ENCODE peak calls at places on chromosomes 13 and 19, in seven cellular contexts. O is Panc1, G is heart right ventricle, M is ascending aorta, P is thoracic aorta, D is suprapubic skin, Z is upper lobe of right lung. L is an unnamed sample.

GRCh38 chr13:113211774-113212173 is 2.4 kb downstream of the CUL4A start:
- DNase-seq in Z (no peak), P (no peak), M (no peak), G (no peak), O (no peak), D (no peak), L (no peak)

GRCh38 chr13:25469179-25469545 is 97.4 kb downstream of the ATP8A2 start:
- DNase-seq in Z (no peak), P (no peak), O (no peak), D (no peak), G (no peak), M (no peak), L (no peak)

GRCh38 chr13:110944121-110944967 is 29.5 kb upstream of the ANKRD10 start:
- DNase-seq in O (peak; percentile 38), D (no peak), Z (no peak), M (no peak), G (peak; percentile 33), P (no peak), L (peak; percentile 26)

GRCh38 chr13:50080856-50081105 is 65.5 kb downstream of the KCNRG start:
- DNase-seq in G (no peak), O (no peak), P (no peak), Z (no peak), D (no peak), M (no peak), L (no peak)

GRCh38 chr13:104648291-104648690 is 1582.1 kb upstream of the SLC10A2 start:
- DNase-seq in D (no peak), Z (no peak), M (no peak), G (no peak), O (no peak), P (no peak), L (no peak)

GRCh38 chr19:15684828-15685227 is 11.9 kb downstream of the CYP4F12 start:
- DNase-seq in M (no peak), G (no peak), D (no peak), Z (no peak), O (no peak), P (no peak), L (no peak)

GRCh38 chr13:93450226-93450625 is 223.6 kb downstream of the GPC6 start:
- DNase-seq in O (no peak), G (no peak), Z (no peak), M (no peak), D (no peak), P (no peak), L (peak; percentile 14)

GRCh38 chr19:51122112-51122981 is 2.4 kb upstream of the SIGLEC9 start:
- DNase-seq in P (no peak), D (no peak), O (no peak), G (no peak), Z (no peak), M (no peak), L (no peak)

GRCh38 chr19:43754562-43755255 is at the start of gene SMG9:
- DNase-seq in O (peak; percentile 76), D (peak; percentile 98), P (peak; percentile 83), G (peak; percentile 98), M (peak; percentile 87), Z (peak; percentile 100), L (peak; percentile 77)

GRCh38 chr19:12482505-12482886 is 2.1 kb downstream of the ZNF709 start:
- DNase-seq in G (no peak), Z (no peak), M (no peak), O (no peak), D (no peak), P (no peak), L (no peak)

GRCh38 chr13:86692291-86692690 is 893.1 kb upstream of the SLITRK6 start:
- DNase-seq in P (no peak), M (no peak), G (no peak), Z (no peak), O (no peak), D (no peak), L (no peak)

GRCh38 chr13:110218601-110219201 is 88.3 kb downstream of the COL4A1 start:
- DNase-seq in G (no peak), P (no peak), O (no peak), Z (no peak), D (no peak), M (no peak), L (no peak)

GRCh38 chr13:73261739-73262216 is 203.0 kb downstream of the KLF5 start:
- DNase-seq in G (no peak), P (no peak), M (no peak), O (no peak), Z (no peak), D (no peak), L (no peak)

GRCh38 chr13:80339841-80340642 is 884 bp downstream of the SPRY2 start:
- DNase-seq in D (peak; percentile 82), P (no peak), O (no peak), M (no peak), Z (peak; percentile 79), G (peak; percentile 56), L (no peak)

GRCh38 chr19:34260771-34261173 is 6.4 kb downstream of the GARRE1 start:
- DNase-seq in M (no peak), O (no peak), Z (no peak), G (no peak), P (no peak), D (no peak), L (no peak)

GRCh38 chr13:80083516-80084085 is 257.3 kb downstream of the SPRY2 start:
- DNase-seq in M (no peak), Z (no peak), G (no peak), P (no peak), O (no peak), D (no peak), L (no peak)

GRCh38 chr13:24050292-24050711 is 110.2 kb upstream of the SPATA13 start:
- DNase-seq in P (no peak), O (no peak), D (no peak), Z (peak; percentile 75), M (no peak), G (no peak), L (no peak)

GRCh38 chr19:45779231-45780145 is 2.8 kb downstream of the DMPK start:
- DNase-seq in P (peak; percentile 70), O (no peak), Z (peak; percentile 94), D (peak; percentile 95), M (no peak), G (peak; percentile 76), L (no peak)

GRCh38 chr13:97125051-97125809 is 96.9 kb upstream of the MBNL2 start:
- DNase-seq in D (peak; percentile 85), P (no peak), G (no peak), O (no peak), M (no peak), Z (no peak), L (peak; percentile 56)

GRCh38 chr13:91946498-91947070 is 548.2 kb downstream of the GPC5 start:
- DNase-seq in G (no peak), O (peak; percentile 5), Z (no peak), P (no peak), D (no peak), M (no peak), L (peak; percentile 1)

GRCh38 chr19:55626350-55626749 is 2.0 kb upstream of the ZNF784 start:
- DNase-seq in D (no peak), Z (no peak), G (no peak), P (no peak), M (no peak), O (no peak), L (no peak)

GRCh38 chr13:83355042-83355441 is 527.2 kb downstream of the SLITRK1 start:
- DNase-seq in G (no peak), O (no peak), P (no peak), M (no peak), D (no peak), Z (no peak), L (no peak)

GRCh38 chr13:68099616-68100015 is 869.5 kb upstream of the PCDH9 start:
- DNase-seq in G (no peak), P (no peak), O (peak; percentile 10), D (no peak), M (no peak), Z (no peak), L (peak; percentile 48)

GRCh38 chr13:52411629-52412028 is 5.7 kb upstream of the THSD1 start:
- DNase-seq in D (no peak), Z (no peak), G (no peak), O (no peak), P (no peak), M (no peak), L (peak; percentile 78)

GRCh38 chr13:80972857-80973478 is 632.0 kb upstream of the SPRY2 start:
- DNase-seq in G (no peak), P (no peak), M (no peak), Z (no peak), D (no peak), O (no peak), L (no peak)

GRCh38 chr13:84821261-84821660 is 939.0 kb upstream of the SLITRK1 start:
- DNase-seq in M (no peak), P (no peak), G (no peak), O (no peak), D (no peak), Z (no peak), L (no peak)

GRCh38 chr19:41886761-41887710 is 4.1 kb downstream of the ARHGEF1 start:
- DNase-seq in O (no peak), M (no peak), Z (no peak), P (no peak), G (no peak), D (no peak), L (no peak)

GRCh38 chr13:28531195-28531955 is 36.4 kb upstream of the FLT1 start:
- DNase-seq in D (no peak), P (no peak), Z (peak; percentile 70), M (no peak), O (no peak), G (peak; percentile 80), L (no peak)
- H3K4me3 ChIP-seq in D (peak overlapping the region; percentile 54), P (peak overlapping the region; percentile 69), Z (peak overlapping the region; percentile 46), M (peak overlapping the region; percentile 59), O (peak overlapping the region; percentile 45), G (peak overlapping the region; percentile 43), L (peak overlapping the region; percentile 7)

DNA sequence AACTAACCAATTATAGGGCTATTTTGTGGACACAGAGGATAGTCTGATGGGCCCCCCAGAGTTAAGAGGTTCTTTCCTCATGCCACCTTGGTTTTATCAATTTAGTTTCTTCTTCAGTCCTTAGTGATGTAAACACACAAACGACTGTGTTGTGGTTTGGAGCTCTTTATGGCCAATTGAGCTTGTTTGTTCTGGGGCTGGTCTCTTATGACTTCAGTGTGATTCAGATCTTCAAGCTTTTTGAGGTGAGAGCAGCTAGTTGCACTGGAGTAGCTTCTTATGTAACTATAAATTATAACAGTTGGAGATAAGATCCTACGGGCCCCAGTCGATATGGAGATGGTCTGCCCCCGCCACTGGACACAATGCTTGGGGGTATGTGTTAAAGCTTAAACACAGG is 22.0 kb upstream of the GJB6 start:
- DNase-seq in Z (no peak), M (no peak), D (no peak), G (no peak), P (no peak), O (no peak), L (no peak)
- TF ChIP-seq CTCF in Z (no peak), M (no peak), D (no peak), G (no peak), P (no peak), O (no peak), L (no peak)

GRCh38 chr19:24159707-24160106 is 72.7 kb downstream of the ZNF254 start:
- DNase-seq in Z (no peak), P (no peak), D (no peak), M (no peak), G (no peak), O (no peak), L (no peak)
- H3K36me3 ChIP-seq in Z (no peaks in the 10 kb centered on the region), P (peaks cover 21% of the 10 kb centered on the region), D (peaks cover 8% of the 10 kb centered on the region), M (no peaks in the 10 kb centered on the region), G (no peaks in the 10 kb centered on the region), O (no peaks in the 10 kb centered on the region), L (no peaks in the 10 kb centered on the region)

GRCh38 chr13:40149611-40150283 is 494.3 kb downstream of the COG6 start:
- DNase-seq in P (peak; percentile 52), M (peak; percentile 66), G (peak; percentile 47), O (no peak), D (no peak), Z (no peak), L (peak; percentile 62)
- H3K4me3 ChIP-seq in P (no peak overlapping the region), M (no peak overlapping the region), G (no peak overlapping the region), O (no peak overlapping the region), D (no peak overlapping the region), Z (no peak overlapping the region), L (no peak overlapping the region)

GRCh38 chr19:31499281-31499680 is 150.0 kb upstream of the TSHZ3 start:
- DNase-seq in M (no peak), D (peak; percentile 4), O (no peak), Z (no peak), P (no peak), G (no peak), L (no peak)
- TF ChIP-seq CTCF in M (no peak), D (no peak), O (no peak), Z (no peak), P (no peak), G (no peak), L (no peak)

L was measured in kidney epithelial cell.